ENCODE peak calls at places on chromosome 16, in eight cellular contexts. One of them, this sample, is unnamed.

GRCh38 chr16:30715777-30716445 is 16.9 kb downstream of the SRCAP start:
- DNase-seq in GM12892: peak
- DNase-seq in HFF-Myc: no peak
- DNase-seq in T-helper 2 cell: peak
- DNase-seq in T-cell: peak
- DNase-seq in A549: no peak
- DNase-seq in breast epithelium: no peak
- DNase-seq in HS-27A: no peak
- DNase-seq in this sample: no peak

GRCh38 chr16:10981697-10982216 is 37.4 kb downstream of the CLEC16A start:
- DNase-seq in A549: peak
- DNase-seq in breast epithelium: no peak
- DNase-seq in HFF-Myc: no peak
- DNase-seq in T-cell: no peak
- DNase-seq in GM12892: no peak
- DNase-seq in T-helper 2 cell: peak
- DNase-seq in HS-27A: no peak
- DNase-seq in this sample: no peak

GRCh38 chr16:88473666-88474534 is 20.8 kb downstream of the ZFPM1 start:
- DNase-seq in T-cell: no peak
- DNase-seq in breast epithelium: no peak
- DNase-seq in T-helper 2 cell: no peak
- DNase-seq in HFF-Myc: no peak
- DNase-seq in HS-27A: no peak
- DNase-seq in A549: no peak
- DNase-seq in GM12892: no peak
- DNase-seq in this sample: peak

GRCh38 chr16:2707368-2708289 is 12.4 kb downstream of the PRSS27 start:
- DNase-seq in A549: no peak
- DNase-seq in breast epithelium: no peak
- DNase-seq in GM12892: no peak
- DNase-seq in HFF-Myc: no peak
- DNase-seq in T-helper 2 cell: no peak
- DNase-seq in HS-27A: no peak
- DNase-seq in T-cell: no peak
- DNase-seq in this sample: no peak

GRCh38 chr16:3983081-3983520 is 102.6 kb upstream of the CREBBP start:
- DNase-seq in breast epithelium: peak
- DNase-seq in T-helper 2 cell: no peak
- DNase-seq in T-cell: no peak
- DNase-seq in HFF-Myc: no peak
- DNase-seq in A549: peak
- DNase-seq in GM12892: peak
- DNase-seq in HS-27A: no peak
- DNase-seq in this sample: peak

GRCh38 chr16:68737046-68737729 is at the start of gene CDH1:
- DNase-seq in HFF-Myc: no peak
- DNase-seq in GM12892: no peak
- DNase-seq in T-cell: peak
- DNase-seq in breast epithelium: peak
- DNase-seq in T-helper 2 cell: no peak
- DNase-seq in HS-27A: no peak
- DNase-seq in A549: no peak
- DNase-seq in this sample: no peak

GRCh38 chr16:67260426-67261063 is 11.8 kb downstream of the SLC9A5 start:
- DNase-seq in GM12892: no peak
- DNase-seq in T-cell: no peak
- DNase-seq in HS-27A: no peak
- DNase-seq in A549: no peak
- DNase-seq in breast epithelium: no peak
- DNase-seq in HFF-Myc: peak
- DNase-seq in T-helper 2 cell: no peak
- DNase-seq in this sample: peak

GRCh38 chr16:11297492-11298142 is 16.5 kb upstream of the PRM1 start:
- DNase-seq in GM12892: peak
- DNase-seq in T-cell: peak
- DNase-seq in HFF-Myc: no peak
- DNase-seq in T-helper 2 cell: peak
- DNase-seq in HS-27A: no peak
- DNase-seq in A549: no peak
- DNase-seq in breast epithelium: peak
- DNase-seq in this sample: peak

GRCh38 chr16:82824408-82824807 is 197.6 kb downstream of the CDH13 start:
- DNase-seq in GM12892: no peak
- DNase-seq in T-cell: no peak
- DNase-seq in breast epithelium: no peak
- DNase-seq in HS-27A: no peak
- DNase-seq in T-helper 2 cell: no peak
- DNase-seq in HFF-Myc: no peak
- DNase-seq in A549: no peak
- DNase-seq in this sample: no peak

GRCh38 chr16:11045846-11046245 is 101.5 kb downstream of the CLEC16A start:
- DNase-seq in HFF-Myc: no peak
- DNase-seq in breast epithelium: no peak
- DNase-seq in A549: no peak
- DNase-seq in GM12892: no peak
- DNase-seq in HS-27A: no peak
- DNase-seq in T-cell: no peak
- DNase-seq in T-helper 2 cell: no peak
- DNase-seq in this sample: no peak

GRCh38 chr16:50455288-50455845 is 86.6 kb upstream of the BRD7 start:
- DNase-seq in T-cell: no peak
- DNase-seq in HS-27A: no peak
- DNase-seq in GM12892: no peak
- DNase-seq in A549: no peak
- DNase-seq in HFF-Myc: no peak
- DNase-seq in T-helper 2 cell: no peak
- DNase-seq in breast epithelium: no peak
- DNase-seq in this sample: no peak

GRCh38 chr16:50286681-50287080 is 20.3 kb downstream of the ADCY7 start:
- DNase-seq in HFF-Myc: no peak
- DNase-seq in A549: no peak
- DNase-seq in GM12892: no peak
- DNase-seq in T-helper 2 cell: no peak
- DNase-seq in T-cell: no peak
- DNase-seq in HS-27A: no peak
- DNase-seq in breast epithelium: no peak
- DNase-seq in this sample: no peak

GRCh38 chr16:28067604-28068382 is 4.3 kb upstream of the GSG1L start:
- DNase-seq in GM12892: no peak
- DNase-seq in T-helper 2 cell: no peak
- DNase-seq in breast epithelium: no peak
- DNase-seq in A549: no peak
- DNase-seq in HFF-Myc: no peak
- DNase-seq in HS-27A: peak
- DNase-seq in T-cell: no peak
- DNase-seq in this sample: no peak

GRCh38 chr16:80672379-80672778 is 131.6 kb downstream of the DYNLRB2 start:
- DNase-seq in T-helper 2 cell: no peak
- DNase-seq in HFF-Myc: no peak
- DNase-seq in breast epithelium: no peak
- DNase-seq in GM12892: no peak
- DNase-seq in T-cell: no peak
- DNase-seq in A549: no peak
- DNase-seq in HS-27A: no peak
- DNase-seq in this sample: no peak

GRCh38 chr16:24858219-24859041 is 12.7 kb downstream of the SLC5A11 start:
- DNase-seq in HFF-Myc: no peak
- DNase-seq in HS-27A: no peak
- DNase-seq in T-helper 2 cell: peak
- DNase-seq in breast epithelium: no peak
- DNase-seq in A549: peak
- DNase-seq in T-cell: no peak
- DNase-seq in GM12892: no peak
- DNase-seq in this sample: peak

GRCh38 chr16:60651351-60651750 is 1384.9 kb downstream of the CDH8 start:
- DNase-seq in GM12892: no peak
- DNase-seq in T-helper 2 cell: no peak
- DNase-seq in HS-27A: no peak
- DNase-seq in T-cell: no peak
- DNase-seq in breast epithelium: no peak
- DNase-seq in A549: no peak
- DNase-seq in HFF-Myc: no peak
- DNase-seq in this sample: no peak